ENCODE peak calls at places on chromosome 1, in nine cellular contexts. One of them, this sample, is unnamed.

GRCh38 chr1:116768416-116768815 is 14.2 kb downstream of the CD2 start:
- DNase-seq in KG1: no peak
- DNase-seq in NCI-H510A: no peak
- DNase-seq in T-helper 1 cell: no peak
- DNase-seq in GM23248: no peak
- DNase-seq in ELF-1: no peak
- DNase-seq in NCI-H1436: no peak
- DNase-seq in HTR-8/SVneo: no peak
- DNase-seq in activated CD4-positive, alpha-beta T cell treated with anti-CD3 and anti-CD28 coated beads for 24 hours: no peak
- DNase-seq in this sample: no peak

GRCh38 chr1:66730462-66730861 is 21.8 kb upstream of the DYNLT5 start:
- DNase-seq in HTR-8/SVneo: no peak
- DNase-seq in NCI-H510A: no peak
- DNase-seq in GM23248: no peak
- DNase-seq in KG1: no peak
- DNase-seq in ELF-1: peak; percentile 13
- DNase-seq in activated CD4-positive, alpha-beta T cell treated with anti-CD3 and anti-CD28 coated beads for 24 hours: no peak
- DNase-seq in T-helper 1 cell: no peak
- DNase-seq in NCI-H1436: peak; percentile 61
- DNase-seq in this sample: no peak

GRCh38 chr1:100188617-100189016 is 10.6 kb upstream of the LRRC39 start:
- DNase-seq in NCI-H510A: peak; percentile 3
- DNase-seq in GM23248: peak; percentile 65
- DNase-seq in T-helper 1 cell: no peak
- DNase-seq in ELF-1: no peak
- DNase-seq in activated CD4-positive, alpha-beta T cell treated with anti-CD3 and anti-CD28 coated beads for 24 hours: no peak
- DNase-seq in KG1: no peak
- DNase-seq in NCI-H1436: no peak
- DNase-seq in HTR-8/SVneo: no peak
- DNase-seq in this sample: no peak

GRCh38 chr1:209900734-209901133 is 37.3 kb upstream of the SYT14 start:
- DNase-seq in T-helper 1 cell: no peak
- DNase-seq in HTR-8/SVneo: peak; percentile 51
- DNase-seq in KG1: no peak
- DNase-seq in GM23248: peak; percentile 84
- DNase-seq in activated CD4-positive, alpha-beta T cell treated with anti-CD3 and anti-CD28 coated beads for 24 hours: no peak
- DNase-seq in NCI-H510A: no peak
- DNase-seq in NCI-H1436: no peak
- DNase-seq in ELF-1: no peak
- DNase-seq in this sample: no peak

GRCh38 chr1:201766117-201766863 is 62.7 kb upstream of the IPO9 start:
- DNase-seq in NCI-H510A: no peak
- DNase-seq in KG1: no peak
- DNase-seq in HTR-8/SVneo: peak; percentile 77
- DNase-seq in GM23248: peak; percentile 98
- DNase-seq in NCI-H1436: no peak
- DNase-seq in activated CD4-positive, alpha-beta T cell treated with anti-CD3 and anti-CD28 coated beads for 24 hours: no peak
- DNase-seq in T-helper 1 cell: no peak
- DNase-seq in ELF-1: no peak
- DNase-seq in this sample: no peak

GRCh38 chr1:172269644-172270043 is 150.8 kb upstream of the C1orf105 start:
- DNase-seq in NCI-H510A: no peak
- DNase-seq in ELF-1: no peak
- DNase-seq in activated CD4-positive, alpha-beta T cell treated with anti-CD3 and anti-CD28 coated beads for 24 hours: no peak
- DNase-seq in HTR-8/SVneo: no peak
- DNase-seq in KG1: no peak
- DNase-seq in T-helper 1 cell: peak; percentile 66
- DNase-seq in GM23248: peak; percentile 85
- DNase-seq in NCI-H1436: no peak
- DNase-seq in this sample: no peak

GRCh38 chr1:41800237-41800902 is 118.4 kb downstream of the HIVEP3 start:
- DNase-seq in GM23248: no peak
- DNase-seq in ELF-1: no peak
- DNase-seq in NCI-H1436: no peak
- DNase-seq in activated CD4-positive, alpha-beta T cell treated with anti-CD3 and anti-CD28 coated beads for 24 hours: no peak
- DNase-seq in HTR-8/SVneo: no peak
- DNase-seq in T-helper 1 cell: peak; percentile 11
- DNase-seq in NCI-H510A: no peak
- DNase-seq in KG1: no peak
- DNase-seq in this sample: no peak

GRCh38 chr1:37478890-37479254 is 4.5 kb downstream of the ZC3H12A start:
- DNase-seq in ELF-1: no peak
- DNase-seq in activated CD4-positive, alpha-beta T cell treated with anti-CD3 and anti-CD28 coated beads for 24 hours: no peak
- DNase-seq in HTR-8/SVneo: no peak
- DNase-seq in GM23248: no peak
- DNase-seq in T-helper 1 cell: peak; percentile 63
- DNase-seq in NCI-H1436: no peak
- DNase-seq in KG1: peak; percentile 47
- DNase-seq in NCI-H510A: no peak
- DNase-seq in this sample: no peak

GRCh38 chr1:59455206-59455605 is 158.3 kb downstream of the FGGY start:
- DNase-seq in HTR-8/SVneo: no peak
- DNase-seq in NCI-H1436: no peak
- DNase-seq in KG1: no peak
- DNase-seq in NCI-H510A: no peak
- DNase-seq in GM23248: peak; percentile 88
- DNase-seq in activated CD4-positive, alpha-beta T cell treated with anti-CD3 and anti-CD28 coated beads for 24 hours: no peak
- DNase-seq in ELF-1: no peak
- DNase-seq in T-helper 1 cell: no peak
- DNase-seq in this sample: no peak

GRCh38 chr1:10814954-10815862 is 18.8 kb upstream of the CASZ1 start:
- DNase-seq in HTR-8/SVneo: no peak
- DNase-seq in ELF-1: no peak
- DNase-seq in KG1: no peak
- DNase-seq in NCI-H1436: no peak
- DNase-seq in T-helper 1 cell: no peak
- DNase-seq in GM23248: no peak
- DNase-seq in NCI-H510A: no peak
- DNase-seq in activated CD4-positive, alpha-beta T cell treated with anti-CD3 and anti-CD28 coated beads for 24 hours: no peak
- DNase-seq in this sample: no peak